ENCODE peak calls at places on chromosomes 3 and 15, in nine cellular contexts. F is foreskin fibroblast; D is GM12865; V is ovary; R is hepatocyte; Y is CD8-positive, alpha-beta T cell; Z is breast epithelium; T is endothelial cell of umbilical vein; W is K562. Q is an unnamed sample.

GRCh38 chr15:59691194-59691805 is 2.2 kb upstream of the BNIP2 start:
- DNase-seq in W (no peak), V (no peak), D (peak; percentile 65), R (peak; percentile 63), Y (no peak), T (peak; percentile 78), F (peak; percentile 20), Z (no peak), Q (peak; percentile 28)

GRCh38 chr3:169901453-169901852 is 9.9 kb upstream of the SAMD7 start:
- DNase-seq in F (no peak), Z (no peak), V (no peak), Y (no peak), T (no peak), R (no peak), W (no peak), D (no peak), Q (no peak)

GRCh38 chr3:169751875-169752274 is 13.0 kb downstream of the TERC start:
- DNase-seq in Y (no peak), R (no peak), V (no peak), T (no peak), D (no peak), F (no peak), Z (no peak), W (no peak), Q (no peak)

GRCh38 chr3:185823280-185824044 is 1.4 kb downstream of the IGF2BP2 start:
- DNase-seq in Y (peak; percentile 53), F (no peak), W (peak; percentile 62), V (peak; percentile 58), T (peak; percentile 51), D (peak; percentile 26), R (peak; percentile 79), Z (no peak), Q (peak; percentile 23)

GRCh38 chr15:29270169-29270955 is 740 bp upstream of the NSMCE3 start:
- DNase-seq in Y (peak; percentile 63), D (peak; percentile 69), V (peak; percentile 17), F (peak; percentile 32), W (no peak), R (no peak), T (no peak), Z (no peak), Q (no peak)

GRCh38 chr3:170603770-170604510 is 18.1 kb upstream of the SLC7A14 start:
- DNase-seq in D (no peak), Z (no peak), V (no peak), T (no peak), W (no peak), R (no peak), Y (no peak), F (peak; percentile 5), Q (no peak)

GRCh38 chr3:42906085-42906904 is at the start of gene ZNF662:
- DNase-seq in R (no peak), V (peak; percentile 77), D (no peak), Z (peak; percentile 65), W (no peak), F (no peak), T (no peak), Y (peak; percentile 70), Q (peak; percentile 56)

GRCh38 chr3:66480666-66481065 is 20.2 kb downstream of the LRIG1 start:
- DNase-seq in Z (no peak), V (no peak), W (no peak), Y (no peak), T (peak; percentile 77), D (peak; percentile 75), F (no peak), R (no peak), Q (no peak)

GRCh38 chr15:40381818-40382529 is 547 bp upstream of the KNSTRN start:
- DNase-seq in Z (no peak), R (no peak), Y (no peak), F (no peak), W (no peak), V (no peak), D (no peak), T (no peak), Q (no peak)

GRCh38 chr15:85620321-85621044 is 174.2 kb downstream of the KLHL25 start:
- DNase-seq in T (peak; percentile 54), Y (no peak), D (no peak), V (no peak), Z (no peak), F (no peak), R (no peak), W (no peak), Q (no peak)

GRCh38 chr15:72353266-72353665 is 22.5 kb downstream of the HEXA start:
- DNase-seq in Y (no peak), W (no peak), Z (no peak), R (no peak), F (peak; percentile 37), V (no peak), T (no peak), D (no peak), Q (no peak)

GRCh38 chr15:38627684-38628277 is 63.2 kb upstream of the RASGRP1 start:
- DNase-seq in Y (no peak), T (no peak), R (no peak), D (no peak), W (peak; percentile 23), Z (no peak), F (no peak), V (no peak), Q (no peak)

GRCh38 chr3:106379251-106379750 is 510.5 kb upstream of the CBLB start:
- DNase-seq in W (no peak), R (peak; percentile 11), Z (no peak), Y (no peak), T (no peak), F (no peak), D (no peak), V (no peak), Q (no peak)

GRCh38 chr3:4645468-4645867 is 152.3 kb downstream of the ITPR1 start:
- DNase-seq in R (no peak), Y (no peak), D (no peak), Z (no peak), F (no peak), V (no peak), W (no peak), T (no peak), Q (no peak)

GRCh38 chr3:135987647-135988046 is 22.1 kb downstream of the PPP2R3A start:
- DNase-seq in T (no peak), R (no peak), V (no peak), D (no peak), Y (no peak), F (no peak), Z (no peak), W (no peak), Q (no peak)

GRCh38 chr3:111547645-111548044 is 5.6 kb downstream of the CD96 start:
- DNase-seq in D (peak; percentile 61), Y (peak; percentile 66), T (no peak), W (no peak), F (no peak), Z (no peak), R (no peak), V (no peak), Q (no peak)

GRCh38 chr3:16302082-16302631 is 37.1 kb downstream of the OXNAD1 start:
- DNase-seq in R (no peak), Z (no peak), F (no peak), Y (no peak), T (no peak), D (no peak), V (no peak), W (no peak), Q (no peak)

GRCh38 chr3:38140326-38141172 is 2.1 kb downstream of the MYD88 start:
- DNase-seq in F (no peak), Z (no peak), R (no peak), T (no peak), W (no peak), V (no peak), D (no peak), Y (peak; percentile 45), Q (no peak)
- TF ChIP-seq CTCF in F (no peak), Z (no peak), R (no peak), T (no peak), W (no peak), V (no peak), D (no peak), Y (no peak), Q (no peak)

GRCh38 chr3:17737591-17737990 is 4.8 kb downstream of the TBC1D5 start:
- DNase-seq in W (no peak), D (no peak), T (no peak), Z (no peak), F (no peak), R (no peak), Y (no peak), V (no peak), Q (no peak)
- H3K4me3 ChIP-seq in W (no peak overlapping the region), D (no peak overlapping the region), T (no peak overlapping the region), Z (no peak overlapping the region), F (no peak overlapping the region), R (no peak overlapping the region), Y (no peak overlapping the region), V (no peak overlapping the region), Q (no peak overlapping the region)

DNA sequence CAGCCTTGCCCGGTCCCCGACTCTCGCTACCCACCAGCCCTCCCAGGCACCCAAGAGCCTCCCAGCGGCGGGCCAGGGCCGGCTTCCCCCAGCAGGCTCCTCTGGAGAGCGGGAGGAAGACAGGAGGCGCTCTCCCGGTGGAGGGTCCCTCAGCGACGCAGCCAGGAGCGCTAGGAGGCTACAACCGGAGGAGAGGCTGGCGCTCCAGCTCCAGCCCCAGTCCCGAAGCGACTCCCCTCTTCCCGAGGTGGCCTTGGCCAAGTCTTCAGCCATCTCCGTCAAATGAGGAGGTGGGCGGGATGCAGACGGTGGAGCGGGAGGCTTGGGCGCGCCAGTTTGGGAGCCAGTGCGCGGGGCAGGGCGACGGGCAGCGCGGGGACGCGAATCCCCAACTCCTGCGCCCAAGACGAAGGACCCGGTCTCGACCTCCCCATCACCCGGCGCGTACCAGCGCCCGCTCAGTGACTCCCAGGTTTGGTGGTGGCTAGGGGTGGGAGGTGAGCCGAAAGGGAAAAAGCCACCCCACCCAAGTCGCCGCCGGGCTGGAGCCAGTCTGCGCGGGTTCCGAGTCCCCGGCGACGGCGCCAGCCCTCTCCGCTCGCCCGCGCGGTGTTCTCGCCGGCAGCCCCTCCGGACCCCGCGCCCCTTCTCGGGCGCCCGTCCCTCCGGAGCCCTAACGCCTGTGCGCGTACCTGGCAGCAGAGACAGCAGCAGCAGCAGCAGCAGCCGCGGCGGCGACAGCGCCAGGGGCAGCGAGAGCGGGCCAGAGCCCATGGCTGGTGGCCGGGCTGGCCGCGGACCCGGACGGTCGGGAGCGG is 566 bp downstream of the CHRNA3 start:
- DNase-seq in R (peak; percentile 56), F (no peak), D (no peak), W (no peak), Z (no peak), Y (no peak), V (peak; percentile 8), T (no peak), Q (no peak)
- TF ChIP-seq CTCF in R (peak; percentile 51), F (peak; percentile 8), D (no peak), W (peak; percentile 49), Z (no peak), Y (no peak), V (no peak), T (peak; percentile 28), Q (no peak)

GRCh38 chr15:42508263-42508690 is 12.8 kb downstream of the SNAP23 start:
- DNase-seq in D (no peak), T (no peak), V (no peak), F (no peak), R (peak; percentile 33), Z (no peak), W (peak; percentile 22), Y (no peak), Q (no peak)

GRCh38 chr15:42510258-42511009 is 15.0 kb downstream of the SNAP23 start:
- DNase-seq in R (no peak), Y (no peak), D (no peak), F (no peak), Z (no peak), W (no peak), T (no peak), V (no peak), Q (no peak)

GRCh38 chr15:42507514-42507913 is 12.1 kb downstream of the SNAP23 start:
- DNase-seq in Y (no peak), V (no peak), Z (no peak), R (no peak), W (no peak), D (no peak), F (no peak), T (no peak), Q (no peak)

GRCh38 chr15:42511010-42511396 is 15.6 kb downstream of the SNAP23 start:
- DNase-seq in T (peak; percentile 32), D (no peak), Y (no peak), V (no peak), R (peak; percentile 11), W (no peak), F (no peak), Z (no peak), Q (no peak)
- H3K4me3 ChIP-seq in T (no peak overlapping the region), D (no peak overlapping the region), Y (no peak overlapping the region), V (peak overlapping the region; percentile 11), R (no peak overlapping the region), W (no peak overlapping the region), F (no peak overlapping the region), Z (no peak overlapping the region), Q (no peak overlapping the region)